ENCODE peak calls at places on chromosome 11, in six cellular contexts. A is A172, F is lower leg skin, V is amniotic stem cell, K is T-cell, M is body of pancreas. S is an unnamed sample.

GRCh38 chr11:73359341-73359740 is 16.9 kb upstream of the RELT start:
- DNase-seq in V (no peak), K (no peak), M (peak), F (no peak), A (no peak), S (no peak)

GRCh38 chr11:123799438-123799837 is 6.7 kb downstream of the OR6M1 start:
- DNase-seq in A (no peak), K (no peak), F (no peak), M (peak), V (no peak), S (no peak)

GRCh38 chr11:57478971-57479663 is 18.8 kb downstream of the RTN4RL2 start:
- DNase-seq in A (no peak), M (no peak), K (no peak), V (no peak), F (no peak), S (no peak)

GRCh38 chr11:134849833-134850232 is 437.8 kb upstream of the B3GAT1 start:
- DNase-seq in F (no peak), V (no peak), M (no peak), A (no peak), K (no peak), S (no peak)

GRCh38 chr11:46710821-46711269 is 8.2 kb upstream of the F2 start:
- DNase-seq in V (peak), A (peak), M (peak), K (no peak), F (peak), S (peak)

GRCh38 chr11:78156081-78156844 is 16.8 kb upstream of the ALG8 start:
- DNase-seq in V (no peak), A (no peak), M (no peak), K (no peak), F (no peak), S (no peak)

GRCh38 chr11:102449651-102450570 is 2.7 kb downstream of the TMEM123 start:
- DNase-seq in V (no peak), A (no peak), M (no peak), K (no peak), F (no peak), S (no peak)

GRCh38 chr11:7528514-7529049 is 14.8 kb downstream of the PPFIBP2 start:
- DNase-seq in A (no peak), K (no peak), V (no peak), M (no peak), F (no peak), S (no peak)

GRCh38 chr11:61061081-61061826 is 41.0 kb upstream of the CD5 start:
- DNase-seq in M (no peak), A (peak), K (peak), F (no peak), V (no peak), S (no peak)

GRCh38 chr11:134509381-134510068 is 97.5 kb upstream of the B3GAT1 start:
- DNase-seq in A (no peak), K (no peak), F (no peak), V (no peak), M (peak), S (no peak)

GRCh38 chr11:12075822-12076821 is 34.3 kb upstream of the MICAL2 start:
- DNase-seq in M (no peak), F (peak), A (peak), V (peak), K (no peak), S (peak)

GRCh38 chr11:57775474-57775873 is 13.9 kb downstream of the CTNND1 start:
- DNase-seq in M (no peak), F (no peak), V (no peak), K (no peak), A (no peak), S (no peak)

GRCh38 chr11:721913-722811 is 16.1 kb downstream of the EPS8L2 start:
- DNase-seq in K (peak), M (no peak), A (no peak), V (no peak), F (no peak), S (no peak)

S was measured in Caki2.